ENCODE peak calls at places on chromosomes 16 and 17, in nine cellular contexts. One of them, this sample, is unnamed.

GRCh38 chr16:75092777-75093176 is 23.8 kb downstream of the LDHD start:
- DNase-seq in effector memory CD4-positive, alpha-beta T cell: no peak
- DNase-seq in right cardiac atrium: no peak
- DNase-seq in RWPE1: no peak
- DNase-seq in prostate gland: no peak
- DNase-seq in tibial artery: no peak
- DNase-seq in AG04450: no peak
- DNase-seq in naive thymus-derived CD4-positive, alpha-beta T cell: no peak
- DNase-seq in body of pancreas: no peak
- DNase-seq in this sample: no peak

GRCh38 chr16:7843196-7843595 is 510.6 kb downstream of the RBFOX1 start:
- DNase-seq in effector memory CD4-positive, alpha-beta T cell: no peak
- DNase-seq in right cardiac atrium: no peak
- DNase-seq in RWPE1: no peak
- DNase-seq in prostate gland: no peak
- DNase-seq in tibial artery: no peak
- DNase-seq in AG04450: no peak
- DNase-seq in naive thymus-derived CD4-positive, alpha-beta T cell: no peak
- DNase-seq in body of pancreas: no peak
- DNase-seq in this sample: no peak

GRCh38 chr16:20415541-20415940 is 6.2 kb downstream of the ACSM5 start:
- DNase-seq in effector memory CD4-positive, alpha-beta T cell: no peak
- DNase-seq in right cardiac atrium: no peak
- DNase-seq in RWPE1: no peak
- DNase-seq in prostate gland: no peak
- DNase-seq in tibial artery: no peak
- DNase-seq in AG04450: no peak
- DNase-seq in naive thymus-derived CD4-positive, alpha-beta T cell: no peak
- DNase-seq in body of pancreas: no peak
- DNase-seq in this sample: no peak

GRCh38 chr17:82497483-82498405 is 21.8 kb upstream of the FOXK2 start:
- DNase-seq in effector memory CD4-positive, alpha-beta T cell: peak
- DNase-seq in right cardiac atrium: no peak
- DNase-seq in RWPE1: peak
- DNase-seq in prostate gland: no peak
- DNase-seq in tibial artery: peak
- DNase-seq in AG04450: peak
- DNase-seq in naive thymus-derived CD4-positive, alpha-beta T cell: peak
- DNase-seq in body of pancreas: peak
- DNase-seq in this sample: peak

GRCh38 chr16:49739381-49739780 is 116.5 kb downstream of the ZNF423 start:
- DNase-seq in effector memory CD4-positive, alpha-beta T cell: no peak
- DNase-seq in right cardiac atrium: no peak
- DNase-seq in RWPE1: no peak
- DNase-seq in prostate gland: no peak
- DNase-seq in tibial artery: no peak
- DNase-seq in AG04450: no peak
- DNase-seq in naive thymus-derived CD4-positive, alpha-beta T cell: no peak
- DNase-seq in body of pancreas: no peak
- DNase-seq in this sample: no peak

GRCh38 chr16:89177501-89177900 is 6.0 kb downstream of the CDH15 start:
- DNase-seq in effector memory CD4-positive, alpha-beta T cell: no peak
- DNase-seq in right cardiac atrium: no peak
- DNase-seq in RWPE1: no peak
- DNase-seq in prostate gland: no peak
- DNase-seq in tibial artery: no peak
- DNase-seq in AG04450: no peak
- DNase-seq in naive thymus-derived CD4-positive, alpha-beta T cell: no peak
- DNase-seq in body of pancreas: no peak
- DNase-seq in this sample: no peak

GRCh38 chr17:43171761-43172487 is 910 bp downstream of the NBR1 start:
- DNase-seq in effector memory CD4-positive, alpha-beta T cell: no peak
- DNase-seq in right cardiac atrium: peak
- DNase-seq in RWPE1: peak
- DNase-seq in prostate gland: peak
- DNase-seq in tibial artery: peak
- DNase-seq in AG04450: peak
- DNase-seq in naive thymus-derived CD4-positive, alpha-beta T cell: no peak
- DNase-seq in body of pancreas: peak
- DNase-seq in this sample: peak

GRCh38 chr17:19270951-19271611 is 33.9 kb downstream of the EPN2 start:
- DNase-seq in effector memory CD4-positive, alpha-beta T cell: no peak
- DNase-seq in right cardiac atrium: peak
- DNase-seq in RWPE1: no peak
- DNase-seq in prostate gland: no peak
- DNase-seq in tibial artery: no peak
- DNase-seq in AG04450: no peak
- DNase-seq in naive thymus-derived CD4-positive, alpha-beta T cell: no peak
- DNase-seq in body of pancreas: no peak
- DNase-seq in this sample: no peak

GRCh38 chr17:40340880-40341807 is 23.4 kb downstream of the GJD3 start:
- DNase-seq in effector memory CD4-positive, alpha-beta T cell: peak
- DNase-seq in right cardiac atrium: peak
- DNase-seq in RWPE1: peak
- DNase-seq in prostate gland: peak
- DNase-seq in tibial artery: peak
- DNase-seq in AG04450: no peak
- DNase-seq in naive thymus-derived CD4-positive, alpha-beta T cell: peak
- DNase-seq in body of pancreas: peak
- DNase-seq in this sample: peak

GRCh38 chr16:30582611-30583340 is 2.7 kb downstream of the ZNF785 start:
- DNase-seq in effector memory CD4-positive, alpha-beta T cell: no peak
- DNase-seq in right cardiac atrium: no peak
- DNase-seq in RWPE1: no peak
- DNase-seq in prostate gland: no peak
- DNase-seq in tibial artery: no peak
- DNase-seq in AG04450: no peak
- DNase-seq in naive thymus-derived CD4-positive, alpha-beta T cell: no peak
- DNase-seq in body of pancreas: no peak
- DNase-seq in this sample: no peak

GRCh38 chr17:16322636-16323035 is 30.6 kb downstream of the CENPV start:
- DNase-seq in effector memory CD4-positive, alpha-beta T cell: no peak
- DNase-seq in right cardiac atrium: no peak
- DNase-seq in RWPE1: no peak
- DNase-seq in prostate gland: no peak
- DNase-seq in tibial artery: no peak
- DNase-seq in AG04450: peak
- DNase-seq in naive thymus-derived CD4-positive, alpha-beta T cell: no peak
- DNase-seq in body of pancreas: no peak
- DNase-seq in this sample: peak
- H3K27ac ChIP-seq in effector memory CD4-positive, alpha-beta T cell: no peak
- H3K27ac ChIP-seq in right cardiac atrium: no peak
- H3K27ac ChIP-seq in RWPE1: no peak
- H3K27ac ChIP-seq in prostate gland: no peak
- H3K27ac ChIP-seq in tibial artery: no peak
- H3K27ac ChIP-seq in AG04450: peak
- H3K27ac ChIP-seq in naive thymus-derived CD4-positive, alpha-beta T cell: no peak
- H3K27ac ChIP-seq in body of pancreas: no peak
- H3K27ac ChIP-seq in this sample: peak

GRCh38 chr17:77111916-77112315 is 28.9 kb upstream of the SEC14L1 start:
- DNase-seq in effector memory CD4-positive, alpha-beta T cell: no peak
- DNase-seq in right cardiac atrium: no peak
- DNase-seq in RWPE1: no peak
- DNase-seq in prostate gland: no peak
- DNase-seq in tibial artery: no peak
- DNase-seq in AG04450: no peak
- DNase-seq in naive thymus-derived CD4-positive, alpha-beta T cell: no peak
- DNase-seq in body of pancreas: no peak
- DNase-seq in this sample: no peak

GRCh38 chr17:77106874-77107358 is 33.9 kb upstream of the SEC14L1 start:
- DNase-seq in effector memory CD4-positive, alpha-beta T cell: no peak
- DNase-seq in right cardiac atrium: no peak
- DNase-seq in RWPE1: no peak
- DNase-seq in prostate gland: no peak
- DNase-seq in tibial artery: no peak
- DNase-seq in AG04450: no peak
- DNase-seq in naive thymus-derived CD4-positive, alpha-beta T cell: no peak
- DNase-seq in body of pancreas: no peak
- DNase-seq in this sample: no peak

GRCh38 chr17:77110006-77110374 is 30.8 kb upstream of the SEC14L1 start:
- DNase-seq in effector memory CD4-positive, alpha-beta T cell: no peak
- DNase-seq in right cardiac atrium: no peak
- DNase-seq in RWPE1: no peak
- DNase-seq in prostate gland: peak
- DNase-seq in tibial artery: no peak
- DNase-seq in AG04450: no peak
- DNase-seq in naive thymus-derived CD4-positive, alpha-beta T cell: no peak
- DNase-seq in body of pancreas: no peak
- DNase-seq in this sample: no peak

GRCh38 chr17:77107506-77108433 is 33.0 kb upstream of the SEC14L1 start:
- DNase-seq in effector memory CD4-positive, alpha-beta T cell: no peak
- DNase-seq in right cardiac atrium: no peak
- DNase-seq in RWPE1: no peak
- DNase-seq in prostate gland: no peak
- DNase-seq in tibial artery: no peak
- DNase-seq in AG04450: no peak
- DNase-seq in naive thymus-derived CD4-positive, alpha-beta T cell: no peak
- DNase-seq in body of pancreas: no peak
- DNase-seq in this sample: peak

DNA sequence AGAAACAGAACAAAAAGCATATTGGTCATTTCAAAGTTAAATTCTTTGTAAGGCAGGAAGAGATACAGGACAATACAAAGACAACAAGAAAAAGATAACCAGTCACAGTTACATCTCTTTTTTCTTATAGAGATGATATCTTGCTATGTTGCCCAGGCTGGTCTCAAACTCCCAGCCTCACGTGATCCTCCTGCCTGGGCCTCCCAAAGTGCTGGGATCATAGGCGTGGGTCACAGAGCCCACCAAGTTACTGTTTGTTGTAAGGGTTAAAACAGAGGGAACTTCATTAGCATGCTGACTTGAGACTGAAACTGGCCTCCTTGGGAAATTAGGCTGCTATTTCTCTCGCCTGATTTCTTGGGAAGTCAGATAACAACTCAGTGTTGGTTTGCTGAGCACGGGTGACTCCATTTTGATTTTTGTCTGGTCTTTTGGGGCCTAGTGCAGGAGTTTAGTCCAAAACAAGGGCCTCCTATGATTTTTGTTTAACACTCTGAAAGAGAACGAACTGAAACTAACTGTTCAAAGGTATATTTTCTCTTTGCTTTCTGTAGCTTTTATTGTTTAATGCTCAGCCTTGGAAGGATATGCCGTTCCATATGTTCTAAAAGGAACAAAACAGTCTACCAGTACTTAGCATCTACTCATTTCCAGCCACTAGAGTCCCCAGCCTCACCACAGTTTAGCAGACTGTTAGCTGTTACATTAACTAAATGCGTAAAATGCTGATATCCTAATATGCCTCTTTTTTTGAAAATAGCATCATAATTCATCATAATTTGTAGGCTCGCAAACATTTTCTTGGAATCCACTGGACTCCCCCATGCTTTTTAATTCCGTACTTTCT is 31.4 kb upstream of the SEC14L1 start:
- DNase-seq in effector memory CD4-positive, alpha-beta T cell: no peak
- DNase-seq in right cardiac atrium: no peak
- DNase-seq in RWPE1: no peak
- DNase-seq in prostate gland: no peak
- DNase-seq in tibial artery: no peak
- DNase-seq in AG04450: no peak
- DNase-seq in naive thymus-derived CD4-positive, alpha-beta T cell: no peak
- DNase-seq in body of pancreas: no peak
- DNase-seq in this sample: no peak
- H3K27ac ChIP-seq in effector memory CD4-positive, alpha-beta T cell: no peak
- H3K27ac ChIP-seq in right cardiac atrium: peak
- H3K27ac ChIP-seq in RWPE1: no peak
- H3K27ac ChIP-seq in prostate gland: peak
- H3K27ac ChIP-seq in tibial artery: peak
- H3K27ac ChIP-seq in AG04450: peak
- H3K27ac ChIP-seq in naive thymus-derived CD4-positive, alpha-beta T cell: no peak
- H3K27ac ChIP-seq in body of pancreas: peak
- H3K27ac ChIP-seq in this sample: no peak

DNA sequence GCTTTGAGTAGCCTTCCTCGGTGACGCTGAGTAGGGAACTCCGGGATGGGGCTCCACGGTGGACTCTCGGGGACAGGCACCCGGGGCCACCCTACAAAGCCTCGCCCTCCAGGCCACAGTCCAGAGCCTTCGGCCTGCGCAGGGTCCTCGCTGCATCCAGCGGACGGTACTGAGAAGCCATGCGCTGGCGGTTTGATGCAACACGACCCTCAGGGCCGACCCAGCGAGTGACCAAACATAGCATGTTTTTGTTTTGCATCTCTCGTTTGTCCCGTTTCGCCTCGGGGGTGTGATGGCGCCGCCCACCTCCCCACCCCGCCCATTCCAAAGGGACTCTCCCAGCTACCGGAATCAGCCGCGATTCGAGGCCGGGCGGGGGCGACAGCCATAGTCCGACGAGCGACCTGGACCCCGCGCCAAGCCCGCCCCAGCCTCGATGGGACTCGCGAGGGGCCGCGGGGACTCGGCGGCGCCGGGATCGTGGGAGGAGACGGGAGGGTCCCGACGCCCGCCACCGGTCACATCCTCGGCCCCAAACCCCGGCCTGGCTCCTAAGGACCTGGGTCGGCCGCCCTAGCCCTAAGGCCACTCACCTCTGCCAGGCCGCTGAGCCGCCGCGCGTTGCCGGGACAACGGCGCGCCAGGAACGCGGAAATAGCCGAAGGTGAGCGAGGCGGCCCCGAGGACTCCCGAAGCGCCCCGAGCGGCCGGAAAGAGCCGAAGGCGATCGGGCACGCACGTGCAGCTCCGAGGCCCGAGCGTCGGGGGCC is 1.6 kb downstream of the IFT140 start:
- DNase-seq in effector memory CD4-positive, alpha-beta T cell: peak
- DNase-seq in right cardiac atrium: peak
- DNase-seq in RWPE1: peak
- DNase-seq in prostate gland: peak
- DNase-seq in tibial artery: peak
- DNase-seq in AG04450: peak
- DNase-seq in naive thymus-derived CD4-positive, alpha-beta T cell: peak
- DNase-seq in body of pancreas: peak
- DNase-seq in this sample: peak
- H3K27ac ChIP-seq in effector memory CD4-positive, alpha-beta T cell: peak
- H3K27ac ChIP-seq in right cardiac atrium: peak
- H3K27ac ChIP-seq in RWPE1: peak
- H3K27ac ChIP-seq in prostate gland: peak
- H3K27ac ChIP-seq in tibial artery: peak
- H3K27ac ChIP-seq in AG04450: peak
- H3K27ac ChIP-seq in naive thymus-derived CD4-positive, alpha-beta T cell: peak
- H3K27ac ChIP-seq in body of pancreas: peak
- H3K27ac ChIP-seq in this sample: peak

DNA sequence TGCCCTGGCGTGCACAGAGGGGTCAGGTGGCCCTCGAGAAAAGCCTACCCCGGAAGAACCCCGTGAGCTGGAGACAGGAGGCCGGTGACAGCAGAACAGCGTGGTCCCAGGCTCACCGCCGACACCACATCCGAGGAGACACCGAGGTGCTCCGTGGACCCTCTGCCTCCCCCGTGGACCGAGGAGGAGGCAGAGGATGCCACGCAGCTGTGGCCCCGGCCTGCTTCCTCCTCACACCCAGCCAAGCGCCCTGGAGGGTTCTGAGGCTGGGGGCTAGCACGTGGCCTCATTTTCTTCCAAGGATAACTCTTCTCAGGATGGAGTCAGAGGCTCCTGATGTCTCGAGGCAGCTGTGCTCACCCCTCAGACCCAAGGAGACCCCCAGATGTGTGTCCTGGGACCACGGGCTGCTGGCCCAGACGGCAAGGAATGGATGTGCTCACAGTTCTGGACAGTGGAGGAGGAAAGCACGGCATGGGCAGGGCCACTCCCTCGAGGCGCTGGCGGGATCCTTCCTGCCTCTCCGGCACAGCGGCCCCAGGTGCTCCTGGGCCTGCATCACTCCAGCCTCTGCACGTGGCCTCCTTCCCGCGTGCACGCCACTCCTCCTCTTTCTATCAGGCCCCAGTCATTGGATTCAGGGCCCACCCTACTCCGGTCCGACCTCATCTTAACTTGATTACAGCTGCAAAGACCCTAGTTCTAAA is 4.4 kb upstream of the PVALEF start:
- DNase-seq in effector memory CD4-positive, alpha-beta T cell: no peak
- DNase-seq in right cardiac atrium: no peak
- DNase-seq in RWPE1: no peak
- DNase-seq in prostate gland: no peak
- DNase-seq in tibial artery: no peak
- DNase-seq in AG04450: no peak
- DNase-seq in naive thymus-derived CD4-positive, alpha-beta T cell: no peak
- DNase-seq in body of pancreas: peak
- DNase-seq in this sample: no peak
- H3K27ac ChIP-seq in effector memory CD4-positive, alpha-beta T cell: no peak
- H3K27ac ChIP-seq in right cardiac atrium: no peak
- H3K27ac ChIP-seq in RWPE1: no peak
- H3K27ac ChIP-seq in prostate gland: no peak
- H3K27ac ChIP-seq in tibial artery: no peak
- H3K27ac ChIP-seq in AG04450: no peak
- H3K27ac ChIP-seq in naive thymus-derived CD4-positive, alpha-beta T cell: no peak
- H3K27ac ChIP-seq in body of pancreas: no peak
- H3K27ac ChIP-seq in this sample: no peak